ENCODE peak calls at places on chromosomes 5 and 9, in seven cellular contexts. Z, S, A, F, K, J and R are unnamed samples.

GRCh38 chr5:153896117-153896516 is 142.6 kb downstream of the FAM114A2 start:
- DNase-seq in Z (peak), S (no peak), A (peak), F (peak), K (no peak), J (no peak), R (no peak)

GRCh38 chr5:142872795-142873194 is 102.6 kb downstream of the ARHGAP26 start:
- DNase-seq in Z (no peak), S (no peak), A (peak), F (peak), K (peak), J (no peak), R (no peak)

GRCh38 chr5:171806976-171807823 is 21.6 kb downstream of the SMIM23 start:
- DNase-seq in Z (peak), S (no peak), A (peak), F (peak), K (no peak), J (no peak), R (no peak)

GRCh38 chr9:86454701-86455402 is 100.6 kb upstream of the TUT7 start:
- DNase-seq in Z (no peak), S (no peak), A (no peak), F (peak), K (peak), J (no peak), R (no peak)

GRCh38 chr5:176881816-176882565 is 17.2 kb downstream of the HK3 start:
- DNase-seq in Z (no peak), S (no peak), A (no peak), F (no peak), K (no peak), J (no peak), R (no peak)

GRCh38 chr5:60594715-60595114 is 105.3 kb downstream of the DEPDC1B start:
- DNase-seq in Z (no peak), S (no peak), A (no peak), F (no peak), K (no peak), J (no peak), R (no peak)

GRCh38 chr5:643351-643801 is 31.2 kb downstream of the CEP72 start:
- DNase-seq in Z (no peak), S (no peak), A (no peak), F (no peak), K (no peak), J (no peak), R (no peak)

GRCh38 chr9:92804727-92805126 is 40.1 kb upstream of the BICD2 start:
- DNase-seq in Z (no peak), S (no peak), A (no peak), F (no peak), K (no peak), J (no peak), R (no peak)

GRCh38 chr5:136033848-136034247 is 5.1 kb downstream of the TGFBI start:
- DNase-seq in Z (peak), S (no peak), A (no peak), F (peak), K (peak), J (no peak), R (no peak)

GRCh38 chr5:65172486-65173129 is 309.1 kb downstream of the ADAMTS6 start:
- DNase-seq in Z (no peak), S (no peak), A (peak), F (peak), K (peak), J (no peak), R (no peak)

GRCh38 chr5:127941646-127942045 is 141.9 kb upstream of the SLC12A2 start:
- DNase-seq in Z (peak), S (no peak), A (peak), F (no peak), K (no peak), J (no peak), R (no peak)

GRCh38 chr5:132677191-132677590 is 3.4 kb downstream of the IL4 start:
- DNase-seq in Z (peak), S (no peak), A (peak), F (peak), K (peak), J (no peak), R (peak)

GRCh38 chr5:124902097-124902821 is 155.8 kb upstream of the ZNF608 start:
- DNase-seq in Z (no peak), S (no peak), A (peak), F (peak), K (peak), J (no peak), R (no peak)

GRCh38 chr5:89213584-89213983 is 330.6 kb upstream of the MEF2C start:
- DNase-seq in Z (no peak), S (peak), A (peak), F (peak), K (peak), J (no peak), R (no peak)

GRCh38 chr9:4048441-4048840 is 251.4 kb downstream of the GLIS3 start:
- DNase-seq in Z (peak), S (no peak), A (peak), F (peak), K (peak), J (no peak), R (no peak)

GRCh38 chr5:140821375-140822280 is at the start of gene PCDHA5:
- DNase-seq in Z (no peak), S (no peak), A (no peak), F (peak), K (peak), J (no peak), R (peak)

GRCh38 chr5:124842725-124843595 is 96.5 kb upstream of the ZNF608 start:
- DNase-seq in Z (no peak), S (no peak), A (no peak), F (no peak), K (peak), J (no peak), R (no peak)

GRCh38 chr9:1722404-1722803 is 292.7 kb upstream of the SMARCA2 start:
- DNase-seq in Z (no peak), S (no peak), A (peak), F (peak), K (no peak), J (no peak), R (no peak)

GRCh38 chr9:3467593-3468219 is 58.1 kb downstream of the RFX3 start:
- DNase-seq in Z (peak), S (peak), A (peak), F (peak), K (peak), J (peak), R (peak)

GRCh38 chr9:107805198-107805597 is 315.6 kb upstream of the KLF4 start:
- DNase-seq in Z (no peak), S (no peak), A (no peak), F (no peak), K (peak), J (no peak), R (no peak)

GRCh38 chr5:78698218-78698751 is 49.7 kb upstream of the LHFPL2 start:
- DNase-seq in Z (peak), S (peak), A (peak), F (peak), K (peak), J (no peak), R (no peak)

GRCh38 chr9:74742176-74742575 is 145.5 kb downstream of the TRPM6 start:
- DNase-seq in Z (no peak), S (no peak), A (no peak), F (no peak), K (no peak), J (no peak), R (no peak)

GRCh38 chr5:139755892-139756671 is 39.5 kb upstream of the PSD2 start:
- DNase-seq in Z (no peak), S (no peak), A (no peak), F (no peak), K (no peak), J (no peak), R (peak)

GRCh38 chr9:35495984-35496383 is 6.1 kb downstream of the RUSC2 start:
- DNase-seq in Z (no peak), S (no peak), A (no peak), F (no peak), K (no peak), J (no peak), R (no peak)

GRCh38 chr5:142922223-142922952 is 152.2 kb downstream of the ARHGAP26 start:
- DNase-seq in Z (peak), S (no peak), A (peak), F (peak), K (peak), J (no peak), R (peak)

GRCh38 chr5:96037128-96037527 is 75.5 kb upstream of the ELL2 start:
- DNase-seq in Z (no peak), S (no peak), A (no peak), F (peak), K (peak), J (no peak), R (peak)

GRCh38 chr9:20292002-20292401 is 330.3 kb downstream of the MLLT3 start:
- DNase-seq in Z (peak), S (no peak), A (peak), F (peak), K (peak), J (no peak), R (peak)

GRCh38 chr5:113212244-113212920 is 222.4 kb downstream of the TSSK1B start:
- DNase-seq in Z (peak), S (peak), A (peak), F (peak), K (peak), J (no peak), R (no peak)

GRCh38 chr9:89135572-89135971 is 43.0 kb downstream of the SHC3 start:
- DNase-seq in Z (no peak), S (no peak), A (no peak), F (no peak), K (peak), J (no peak), R (no peak)

GRCh38 chr5:102663771-102664530 is 91.2 kb upstream of the PAM start:
- DNase-seq in Z (peak), S (no peak), A (peak), F (peak), K (no peak), J (no peak), R (no peak)

GRCh38 chr9:15426019-15426418 is 3.3 kb downstream of the SNAPC3 start:
- DNase-seq in Z (no peak), S (no peak), A (no peak), F (no peak), K (no peak), J (no peak), R (no peak)

GRCh38 chr5:164504141-164504772 is 998.8 kb downstream of the MAT2B start:
- DNase-seq in Z (peak), S (no peak), A (peak), F (peak), K (peak), J (no peak), R (peak)

GRCh38 chr9:115922441-115922840 is 231.2 kb upstream of the PAPPA start:
- DNase-seq in Z (no peak), S (no peak), A (no peak), F (no peak), K (peak), J (no peak), R (no peak)

GRCh38 chr9:113636693-113637092 is 173.2 kb downstream of the RGS3 start:
- DNase-seq in Z (no peak), S (no peak), A (no peak), F (no peak), K (no peak), J (no peak), R (no peak)

GRCh38 chr5:135035678-135036030 is 1.6 kb upstream of the PITX1 start:
- DNase-seq in Z (no peak), S (no peak), A (no peak), F (no peak), K (no peak), J (no peak), R (no peak)

GRCh38 chr9:6757132-6757987 is at the start of gene KDM4C:
- DNase-seq in Z (peak), S (peak), A (peak), F (peak), K (peak), J (peak), R (peak)

GRCh38 chr5:177484902-177485549 is 11.6 kb upstream of the DBN1 start:
- DNase-seq in Z (no peak), S (no peak), A (no peak), F (no peak), K (no peak), J (no peak), R (no peak)

GRCh38 chr5:535781-536698 is 11.8 kb upstream of the SLC9A3 start:
- DNase-seq in Z (no peak), S (no peak), A (no peak), F (no peak), K (no peak), J (no peak), R (no peak)